ENCODE peak calls at places on chromosomes 1 and 21, in four cellular contexts. One of them, this sample, is unnamed.

GRCh38 chr1:26500488-26501175 is 28.4 kb downstream of the HMGN2 start:
- DNase-seq in lower lobe of right lung: peak
- DNase-seq in dorsolateral prefrontal cortex: peak
- DNase-seq in CD8-positive, alpha-beta memory T cell: peak
- DNase-seq in this sample: peak

GRCh38 chr1:26302733-26303405 is 3.6 kb downstream of the UBXN11 start:
- DNase-seq in lower lobe of right lung: no peak
- DNase-seq in dorsolateral prefrontal cortex: no peak
- DNase-seq in CD8-positive, alpha-beta memory T cell: no peak
- DNase-seq in this sample: no peak

GRCh38 chr1:117026361-117026760 is 24.8 kb downstream of the CD101 start:
- DNase-seq in lower lobe of right lung: no peak
- DNase-seq in dorsolateral prefrontal cortex: no peak
- DNase-seq in CD8-positive, alpha-beta memory T cell: no peak
- DNase-seq in this sample: no peak

GRCh38 chr1:16410803-16411202 is 26.4 kb downstream of the SPATA21 start:
- DNase-seq in lower lobe of right lung: no peak
- DNase-seq in dorsolateral prefrontal cortex: no peak
- DNase-seq in CD8-positive, alpha-beta memory T cell: no peak
- DNase-seq in this sample: no peak

GRCh38 chr1:165403835-165404482 is 41.0 kb downstream of the RXRG start:
- DNase-seq in lower lobe of right lung: peak
- DNase-seq in dorsolateral prefrontal cortex: no peak
- DNase-seq in CD8-positive, alpha-beta memory T cell: no peak
- DNase-seq in this sample: peak

GRCh38 chr1:229753764-229754553 is 127.9 kb downstream of the URB2 start:
- DNase-seq in lower lobe of right lung: no peak
- DNase-seq in dorsolateral prefrontal cortex: no peak
- DNase-seq in CD8-positive, alpha-beta memory T cell: no peak
- DNase-seq in this sample: no peak

GRCh38 chr1:228291906-228292608 is 84.2 kb downstream of the OBSCN start:
- DNase-seq in lower lobe of right lung: peak
- DNase-seq in dorsolateral prefrontal cortex: peak
- DNase-seq in CD8-positive, alpha-beta memory T cell: no peak
- DNase-seq in this sample: no peak

GRCh38 chr1:170586321-170586855 is 54.4 kb downstream of the GORAB start:
- DNase-seq in lower lobe of right lung: no peak
- DNase-seq in dorsolateral prefrontal cortex: no peak
- DNase-seq in CD8-positive, alpha-beta memory T cell: no peak
- DNase-seq in this sample: no peak

DNA sequence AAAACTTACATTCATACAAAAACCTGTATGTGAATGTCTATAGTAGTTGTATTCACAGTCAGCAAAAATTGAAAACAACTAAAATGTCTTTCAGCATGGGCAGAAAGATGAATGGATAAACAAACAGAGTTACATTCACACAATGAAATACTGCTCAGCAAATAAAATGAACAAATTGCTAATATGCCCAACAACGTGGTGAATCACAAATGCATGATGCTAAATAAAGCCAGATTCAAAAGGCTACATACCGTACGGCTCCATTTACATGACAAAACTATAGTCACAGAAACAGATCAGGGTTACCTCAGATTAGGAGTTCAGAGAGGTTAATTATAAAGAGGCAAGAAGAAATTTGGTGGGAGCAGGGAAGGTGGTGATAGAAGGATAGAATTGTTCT is 100.7 kb upstream of the KCTD3 start:
- DNase-seq in lower lobe of right lung: no peak
- DNase-seq in dorsolateral prefrontal cortex: no peak
- DNase-seq in CD8-positive, alpha-beta memory T cell: no peak
- DNase-seq in this sample: no peak
- H3K4me3 ChIP-seq in lower lobe of right lung: no peak
- H3K4me3 ChIP-seq in dorsolateral prefrontal cortex: no peak
- H3K4me3 ChIP-seq in CD8-positive, alpha-beta memory T cell: no peak
- H3K4me3 ChIP-seq in this sample: no peak

GRCh38 chr21:41948901-41949300 is 4.9 kb downstream of the C2CD2 start:
- DNase-seq in lower lobe of right lung: no peak
- DNase-seq in dorsolateral prefrontal cortex: no peak
- DNase-seq in CD8-positive, alpha-beta memory T cell: no peak
- DNase-seq in this sample: no peak

GRCh38 chr21:41950941-41951408 is 2.8 kb downstream of the C2CD2 start:
- DNase-seq in lower lobe of right lung: no peak
- DNase-seq in dorsolateral prefrontal cortex: no peak
- DNase-seq in CD8-positive, alpha-beta memory T cell: no peak
- DNase-seq in this sample: no peak

GRCh38 chr21:41945982-41946381 is 7.8 kb downstream of the C2CD2 start:
- DNase-seq in lower lobe of right lung: no peak
- DNase-seq in dorsolateral prefrontal cortex: no peak
- DNase-seq in CD8-positive, alpha-beta memory T cell: no peak
- DNase-seq in this sample: no peak

GRCh38 chr21:41948404-41948895 is 5.4 kb downstream of the C2CD2 start:
- DNase-seq in lower lobe of right lung: no peak
- DNase-seq in dorsolateral prefrontal cortex: no peak
- DNase-seq in CD8-positive, alpha-beta memory T cell: no peak
- DNase-seq in this sample: no peak

GRCh38 chr21:41947596-41948403 is 6.0 kb downstream of the C2CD2 start:
- DNase-seq in lower lobe of right lung: no peak
- DNase-seq in dorsolateral prefrontal cortex: peak
- DNase-seq in CD8-positive, alpha-beta memory T cell: no peak
- DNase-seq in this sample: no peak
- H3K27ac ChIP-seq in lower lobe of right lung: peak
- H3K27ac ChIP-seq in dorsolateral prefrontal cortex: peak
- H3K27ac ChIP-seq in CD8-positive, alpha-beta memory T cell: no peak
- H3K27ac ChIP-seq in this sample: no peak

GRCh38 chr1:32766328-32766972 is 50.7 kb downstream of the YARS1 start:
- DNase-seq in lower lobe of right lung: peak
- DNase-seq in dorsolateral prefrontal cortex: no peak
- DNase-seq in CD8-positive, alpha-beta memory T cell: no peak
- DNase-seq in this sample: no peak
- H3K4me3 ChIP-seq in lower lobe of right lung: no peak
- H3K4me3 ChIP-seq in dorsolateral prefrontal cortex: no peak
- H3K4me3 ChIP-seq in CD8-positive, alpha-beta memory T cell: no peak
- H3K4me3 ChIP-seq in this sample: no peak

DNA sequence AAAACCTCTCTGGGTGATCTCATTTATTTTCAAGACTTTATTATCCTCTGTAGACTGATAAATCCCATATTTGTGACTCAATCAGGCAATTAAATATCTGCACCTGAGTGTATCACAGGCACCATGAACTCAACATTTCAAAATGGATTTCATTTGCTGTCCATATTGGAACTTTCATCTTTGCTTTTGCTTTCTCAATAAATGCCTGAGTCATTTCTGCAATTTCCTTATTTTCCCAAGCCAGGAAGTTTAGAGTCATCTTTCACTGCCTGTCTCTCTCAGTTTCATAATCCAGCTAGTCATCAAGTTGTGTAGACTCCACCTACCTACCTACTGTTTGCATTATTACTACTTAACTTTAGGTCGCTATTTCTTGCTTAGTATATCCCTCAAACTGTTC is 540.9 kb downstream of the LMO4 start:
- DNase-seq in lower lobe of right lung: no peak
- DNase-seq in dorsolateral prefrontal cortex: no peak
- DNase-seq in CD8-positive, alpha-beta memory T cell: no peak
- DNase-seq in this sample: no peak
- H3K27ac ChIP-seq in lower lobe of right lung: no peak
- H3K27ac ChIP-seq in dorsolateral prefrontal cortex: no peak
- H3K27ac ChIP-seq in CD8-positive, alpha-beta memory T cell: no peak
- H3K27ac ChIP-seq in this sample: no peak

This sample was measured in CD4-positive, CD25-positive, alpha-beta regulatory T cell.